ENCODE peak calls at places on chromosome 20, in eight cellular contexts. P is Peyer's patch, Z is NB4, S is A549, D is testis, R is GM12878, L is esophagus squamous epithelium, B is uterus. O is an unnamed sample.

GRCh38 chr20:5270608-5271007 is 46.1 kb downstream of the PROKR2 start:
- DNase-seq in S (no peak), D (no peak), B (no peak), R (no peak), L (no peak), P (no peak), Z (no peak), O (no peak)

GRCh38 chr20:58721951-58722371 is 29.4 kb downstream of the NPEPL1 start:
- DNase-seq in S (no peak), Z (peak; percentile 0), L (no peak), D (peak; percentile 37), B (peak; percentile 8), P (peak; percentile 13), R (no peak), O (no peak)

GRCh38 chr20:46639587-46639986 is 11.7 kb downstream of the SLC13A3 start:
- DNase-seq in P (no peak), S (no peak), B (no peak), Z (no peak), D (no peak), L (no peak), R (no peak), O (no peak)

GRCh38 chr20:30168025-30168799 is 1089.3 kb upstream of the DEFB115 start:
- DNase-seq in B (peak; percentile 16), P (no peak), R (no peak), L (no peak), D (peak; percentile 65), S (no peak), Z (no peak), O (peak; percentile 12)

GRCh38 chr20:22048241-22048640 is 342.8 kb downstream of the PAX1 start:
- DNase-seq in S (no peak), P (no peak), R (no peak), Z (no peak), B (no peak), D (no peak), L (no peak), O (no peak)

GRCh38 chr20:12173333-12173732 is 255.6 kb downstream of the BTBD3 start:
- DNase-seq in R (no peak), L (no peak), Z (no peak), D (no peak), P (no peak), B (no peak), S (no peak), O (no peak)

GRCh38 chr20:44326391-44327159 is 10.3 kb upstream of the R3HDML start:
- DNase-seq in B (no peak), P (no peak), R (no peak), D (no peak), L (no peak), S (no peak), Z (no peak), O (no peak)

GRCh38 chr20:41149679-41150131 is 12.4 kb downstream of the PLCG1 start:
- DNase-seq in S (no peak), D (no peak), R (no peak), P (no peak), Z (peak; percentile 34), B (no peak), L (no peak), O (no peak)

GRCh38 chr20:48898210-48898609 is 23.3 kb upstream of the ARFGEF2 start:
- DNase-seq in S (no peak), D (no peak), B (no peak), R (no peak), Z (no peak), L (no peak), P (no peak), O (no peak)

GRCh38 chr20:43820742-43821330 is 93.8 kb upstream of the TOX2 start:
- DNase-seq in L (no peak), R (no peak), Z (no peak), D (no peak), B (no peak), S (no peak), P (no peak), O (no peak)

GRCh38 chr20:48723308-48724264 is 104.2 kb downstream of the PREX1 start:
- DNase-seq in L (no peak), R (no peak), P (peak; percentile 68), S (no peak), D (peak; percentile 62), B (no peak), Z (peak; percentile 70), O (peak; percentile 56)

DNA sequence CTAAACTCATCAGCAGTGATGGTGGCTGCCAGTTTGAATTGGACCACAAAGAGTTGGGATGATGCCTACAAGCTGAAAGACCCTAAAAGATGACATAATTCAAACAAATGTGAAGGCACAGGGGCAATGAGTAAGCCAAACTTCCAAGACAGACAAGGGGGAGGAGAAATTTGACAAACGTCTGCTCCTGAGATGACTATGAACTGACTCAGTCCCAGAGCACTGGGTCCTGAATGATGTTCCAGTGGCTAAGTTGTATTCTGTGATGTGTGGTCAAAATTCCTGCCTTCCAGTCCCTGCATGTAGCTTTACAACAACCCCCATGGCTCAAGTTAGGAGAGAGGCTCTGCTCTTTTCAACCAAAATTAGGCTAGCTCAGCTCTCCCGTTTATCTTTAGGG is 86.1 kb upstream of the SIRPA start:
- DNase-seq in D (no peak), L (no peak), Z (no peak), B (no peak), R (no peak), P (no peak), S (peak; percentile 84), O (no peak)
- TF ChIP-seq POLR2A in D (no peak), L (no peak), Z (no peak), B (no peak), R (no peak), P (no peak), S (no peak), O (no peak)

GRCh38 chr20:13364278-13365170 is 143.4 kb downstream of the ISM1 start:
- DNase-seq in D (no peak), B (no peak), L (no peak), P (no peak), S (no peak), Z (no peak), R (no peak), O (peak; percentile 37)
- TF ChIP-seq POLR2A in D (no peak), B (no peak), L (no peak), P (no peak), S (no peak), Z (no peak), R (no peak), O (no peak)

GRCh38 chr20:63957004-63957689 is 931 bp upstream of the UCKL1 start:
- DNase-seq in P (peak; percentile 59), L (no peak), S (peak; percentile 87), R (no peak), Z (peak; percentile 92), B (peak; percentile 73), D (peak; percentile 77), O (peak; percentile 73)
- TF ChIP-seq POLR2A in P (peak; percentile 21), L (no peak), S (peak; percentile 62), R (peak; percentile 58), Z (peak; percentile 92), B (no peak), D (no peak), O (peak; percentile 34)

GRCh38 chr20:846894-847278 is 13.4 kb downstream of the FAM110A start:
- DNase-seq in P (peak; percentile 75), D (no peak), B (no peak), Z (peak; percentile 82), L (no peak), S (no peak), R (no peak), O (peak; percentile 40)
- TF ChIP-seq POLR2A in P (no peak), D (no peak), B (no peak), Z (no peak), L (no peak), S (no peak), R (no peak), O (no peak)

DNA sequence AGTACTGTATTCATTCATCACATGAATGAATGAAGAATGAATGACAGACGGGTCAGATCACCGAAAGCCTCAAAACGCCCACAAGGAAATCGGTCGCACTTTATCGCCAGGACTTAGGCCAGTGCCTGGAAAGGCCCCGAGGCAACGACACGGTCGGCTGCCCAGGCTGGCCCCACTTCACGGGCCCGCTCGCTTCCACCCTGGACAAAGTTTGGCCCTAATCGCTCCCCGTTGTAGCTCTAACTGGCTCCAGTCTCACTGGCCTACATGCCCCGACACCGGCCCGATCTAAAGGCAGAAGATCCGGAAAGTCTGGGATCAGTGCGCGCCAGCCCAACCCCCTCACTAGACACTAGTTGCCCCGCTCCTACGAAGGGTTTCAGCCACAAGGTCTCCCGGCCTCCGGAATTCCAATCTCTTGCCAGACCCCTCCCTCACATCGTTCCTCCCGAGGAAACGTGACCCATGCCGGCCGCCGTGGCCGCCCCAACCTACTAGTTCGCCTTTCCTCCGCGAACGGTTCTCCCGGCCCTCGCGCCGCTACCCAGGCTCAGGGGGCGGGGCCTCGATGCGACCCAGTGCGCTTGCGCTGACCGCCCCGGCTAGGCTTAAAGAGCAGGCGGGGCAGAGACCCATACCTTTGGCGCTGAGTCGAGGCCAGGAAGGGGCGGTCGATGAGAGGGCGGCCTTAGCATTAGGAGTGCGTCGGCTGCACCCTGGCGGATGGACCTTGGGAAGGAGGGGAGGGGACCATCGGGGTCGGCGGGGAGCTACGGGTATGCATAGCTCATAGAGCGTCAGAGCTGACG is at the start of the genes GSS and MYH7B:
- DNase-seq in Z (peak; percentile 99), R (peak; percentile 72), P (peak; percentile 97), L (peak; percentile 67), B (peak; percentile 99), S (peak; percentile 96), D (peak; percentile 98), O (peak; percentile 95)
- TF ChIP-seq POLR2A in Z (peak; percentile 90), R (peak; percentile 97), P (peak; percentile 53), L (peak; percentile 64), B (peak; percentile 82), S (peak; percentile 95), D (peak; percentile 44), O (peak; percentile 92)

DNA sequence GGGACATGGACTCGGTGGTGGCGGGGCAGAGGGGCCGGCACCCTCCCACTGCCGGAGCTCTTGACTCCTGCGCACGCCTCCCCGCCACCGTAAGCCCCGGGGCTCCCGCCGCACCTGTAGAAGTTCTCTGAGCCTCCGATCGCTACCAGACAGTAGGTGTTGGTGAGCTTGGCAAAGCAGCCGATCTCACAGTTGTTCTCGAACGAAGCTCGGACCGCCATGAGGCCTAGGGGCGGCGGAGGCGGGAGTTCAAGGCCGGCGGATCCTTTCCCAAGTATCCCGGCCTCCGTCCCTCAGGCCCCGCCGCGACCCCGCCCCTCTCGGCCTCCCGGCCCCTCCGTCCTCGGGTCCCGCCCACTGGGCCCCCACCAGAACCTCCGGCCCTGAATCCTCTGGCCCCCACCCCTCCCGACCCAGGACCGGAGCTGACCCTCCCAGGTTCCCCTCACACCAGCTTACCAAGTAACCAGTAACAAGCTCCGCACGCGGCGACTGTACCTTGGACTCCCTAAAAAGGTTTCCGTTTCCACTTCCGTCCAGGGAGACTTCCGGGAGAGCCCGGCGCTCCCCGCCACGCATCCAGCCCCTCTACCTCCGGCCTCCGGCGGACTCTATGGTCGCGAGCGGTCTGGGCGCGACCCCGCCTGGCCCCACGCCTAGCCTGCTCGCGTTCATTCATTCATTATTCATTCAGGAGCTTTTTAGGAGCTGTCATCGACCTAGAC is at the start of gene EIF6:
- DNase-seq in Z (peak; percentile 93), S (peak; percentile 90), B (peak; percentile 84), P (peak; percentile 76), R (peak; percentile 36), L (peak; percentile 17), D (peak; percentile 93), O (peak; percentile 91)
- TF ChIP-seq POLR2A in Z (peak; percentile 85), S (peak; percentile 53), B (no peak), P (peak; percentile 47), R (peak; percentile 63), L (no peak), D (no peak), O (peak; percentile 71)

O was measured in erythroblast.